ENCODE peak calls at places on chromosomes 16 and 17, in eight cellular contexts. A, I, Z, C, E, B, S and F are unnamed samples.

GRCh38 chr17:82678265-82678891 is 20.1 kb downstream of the RAB40B start:
- ATAC-seq in A (no peak), I (no peak), S (no peak), C (peak), E (no peak), B (no peak), Z (no peak), F (no peak)

GRCh38 chr16:83912152-83912948 is 13.4 kb downstream of the MLYCD start:
- ATAC-seq in E (no peak), B (no peak), I (no peak), A (peak), Z (peak), S (peak), C (peak), F (no peak)

GRCh38 chr16:29156511-29156910 is 171.7 kb downstream of the LAT start:
- ATAC-seq in A (no peak), I (no peak), S (peak), C (no peak), E (no peak), Z (peak), B (no peak), F (no peak)

GRCh38 chr17:52536466-52536865 is 378.0 kb upstream of the CA10 start:
- ATAC-seq in S (no peak), A (no peak), I (no peak), Z (no peak), B (no peak), C (no peak), E (peak), F (peak)

GRCh38 chr17:78818932-78819331 is 21.7 kb downstream of the USP36 start:
- ATAC-seq in I (no peak), C (no peak), E (no peak), Z (peak), S (no peak), A (no peak), B (peak), F (no peak)

GRCh38 chr16:28895609-28896008 is 17.3 kb downstream of the ATP2A1 start:
- ATAC-seq in B (no peak), S (no peak), A (no peak), E (no peak), C (no peak), I (peak), Z (no peak), F (no peak)

GRCh38 chr16:6643083-6643686 is 689.5 kb upstream of the RBFOX1 start:
- ATAC-seq in Z (peak), B (no peak), S (no peak), C (no peak), I (no peak), E (no peak), A (no peak), F (no peak)

GRCh38 chr17:68328676-68329075 is 37.4 kb downstream of the ARSG start:
- ATAC-seq in A (no peak), Z (no peak), S (no peak), E (no peak), I (no peak), C (no peak), B (no peak), F (no peak)

GRCh38 chr17:43766413-43767052 is 7.9 kb upstream of the SOST start:
- ATAC-seq in Z (peak), E (no peak), S (peak), I (peak), A (no peak), C (no peak), B (peak), F (peak)

GRCh38 chr16:69260019-69260418 is 51.1 kb upstream of the VPS4A start:
- ATAC-seq in I (no peak), S (no peak), Z (no peak), C (no peak), B (peak), E (no peak), A (no peak), F (no peak)

GRCh38 chr17:20281860-20282259 is 185.5 kb downstream of the LGALS9B start:
- ATAC-seq in B (no peak), A (no peak), C (no peak), Z (peak), E (no peak), S (no peak), I (no peak), F (peak)

GRCh38 chr17:42779942-42780815 is at the start of gene WNK4:
- ATAC-seq in Z (peak), I (peak), C (no peak), B (peak), A (no peak), E (no peak), S (no peak), F (peak)

GRCh38 chr17:10135539-10136257 is 62.7 kb downstream of the GAS7 start:
- ATAC-seq in Z (no peak), B (no peak), A (no peak), C (no peak), I (no peak), E (peak), S (no peak), F (peak)

GRCh38 chr16:55661842-55662479 is 6.2 kb downstream of the SLC6A2 start:
- ATAC-seq in I (no peak), E (no peak), Z (no peak), A (no peak), C (no peak), S (no peak), B (no peak), F (peak)

GRCh38 chr16:30703971-30704370 is 5.0 kb downstream of the SRCAP start:
- ATAC-seq in B (no peak), I (no peak), E (no peak), Z (no peak), A (no peak), C (no peak), S (no peak), F (no peak)

GRCh38 chr17:13646411-13646810 is 44.7 kb upstream of the HS3ST3A1 start:
- ATAC-seq in S (no peak), E (no peak), Z (no peak), B (no peak), C (no peak), A (no peak), I (no peak), F (no peak)

GRCh38 chr17:78359216-78359935 is 501 bp downstream of the SOCS3 start:
- ATAC-seq in Z (peak), B (peak), S (peak), I (no peak), C (peak), E (no peak), A (no peak), F (peak)

GRCh38 chr16:54586474-54587175 is 300.0 kb upstream of the IRX3 start:
- ATAC-seq in B (no peak), C (no peak), E (no peak), A (peak), S (no peak), Z (no peak), I (no peak), F (no peak)

GRCh38 chr16:20042848-20043247 is 30.8 kb downstream of the GPR139 start:
- ATAC-seq in A (no peak), I (no peak), E (no peak), Z (no peak), S (no peak), B (peak), C (no peak), F (no peak)

GRCh38 chr17:15952048-15952532 is 7.2 kb downstream of the ADORA2B start:
- ATAC-seq in S (no peak), C (no peak), E (no peak), A (no peak), I (no peak), Z (no peak), B (peak), F (no peak)

GRCh38 chr17:68349157-68349556 is 57.9 kb downstream of the ARSG start:
- ATAC-seq in A (no peak), B (no peak), E (no peak), I (peak), C (no peak), S (no peak), Z (peak), F (no peak)

GRCh38 chr17:2259769-2260536 is 43.6 kb downstream of the SMG6 start:
- ATAC-seq in S (no peak), Z (no peak), A (no peak), B (no peak), E (no peak), C (no peak), I (no peak), F (peak)

GRCh38 chr17:31392002-31392855 is 754 bp downstream of the RAB11FIP4 start:
- ATAC-seq in A (no peak), E (no peak), Z (no peak), B (no peak), C (no peak), I (peak), S (no peak), F (peak)

GRCh38 chr17:11900103-11900502 is 97.2 kb downstream of the ZNF18 start:
- ATAC-seq in B (no peak), S (no peak), Z (peak), I (no peak), C (no peak), E (no peak), A (peak), F (peak)

GRCh38 chr16:84193480-84193879 is 2.5 kb downstream of the ADAD2 start:
- ATAC-seq in B (no peak), C (no peak), A (no peak), S (no peak), I (no peak), Z (no peak), E (no peak), F (no peak)

GRCh38 chr17:869567-870530 is 87.7 kb downstream of the MRM3 start:
- ATAC-seq in Z (no peak), I (no peak), A (peak), S (peak), B (no peak), E (no peak), C (peak), F (peak)

GRCh38 chr16:72013888-72014538 is 5.5 kb downstream of the DHODH start:
- ATAC-seq in S (no peak), I (no peak), A (peak), B (peak), Z (peak), C (no peak), E (no peak), F (no peak)

GRCh38 chr16:55759983-55760664 is 72.8 kb downstream of the CES1 start:
- ATAC-seq in I (peak), A (peak), B (peak), S (no peak), E (peak), C (peak), Z (peak), F (peak)

GRCh38 chr16:75264531-75264998 is 13.1 kb upstream of the BCAR1 start:
- ATAC-seq in A (peak), C (peak), S (no peak), B (no peak), Z (peak), E (no peak), I (no peak), F (no peak)

GRCh38 chr16:81748476-81749198 is 30.5 kb upstream of the PLCG2 start:
- ATAC-seq in C (no peak), A (no peak), S (peak), B (no peak), I (peak), E (no peak), Z (no peak), F (no peak)

GRCh38 chr17:19317359-19318095 is 45.0 kb downstream of the B9D1 start:
- ATAC-seq in A (peak), B (peak), E (no peak), S (peak), C (peak), Z (peak), I (peak), F (peak)

GRCh38 chr16:71781741-71782140 is 26.9 kb downstream of the AP1G1 start:
- ATAC-seq in I (no peak), B (no peak), C (no peak), E (no peak), A (no peak), Z (no peak), S (no peak), F (no peak)

GRCh38 chr17:48790607-48791127 is 26.4 kb downstream of the TTLL6 start:
- ATAC-seq in A (no peak), C (no peak), S (peak), B (peak), Z (peak), I (peak), E (no peak), F (no peak)

GRCh38 chr16:82728901-82729300 is 102.1 kb downstream of the CDH13 start:
- ATAC-seq in E (no peak), B (no peak), A (no peak), S (no peak), C (no peak), Z (no peak), I (no peak), F (no peak)

GRCh38 chr16:83258366-83258765 is 549.4 kb upstream of the HSBP1 start:
- ATAC-seq in S (no peak), Z (no peak), A (peak), B (no peak), I (no peak), E (no peak), C (no peak), F (no peak)

GRCh38 chr16:30075503-30076275 is at the start of gene PPP4C:
- ATAC-seq in A (peak), E (peak), I (peak), Z (peak), C (peak), S (peak), B (peak), F (peak)

GRCh38 chr16:15966420-15967222 is 17.2 kb downstream of the ABCC1 start:
- ATAC-seq in S (peak), C (peak), A (no peak), I (peak), E (peak), Z (no peak), B (no peak), F (peak)

GRCh38 chr16:46862555-46863447 is 21.4 kb upstream of the GPT2 start:
- ATAC-seq in S (no peak), E (no peak), A (no peak), I (no peak), Z (peak), C (peak), B (no peak), F (no peak)

GRCh38 chr17:4635823-4636375 is 5.6 kb downstream of the ALOX15 start:
- ATAC-seq in S (no peak), A (no peak), C (no peak), I (no peak), B (no peak), E (no peak), Z (peak), F (no peak)

DNA sequence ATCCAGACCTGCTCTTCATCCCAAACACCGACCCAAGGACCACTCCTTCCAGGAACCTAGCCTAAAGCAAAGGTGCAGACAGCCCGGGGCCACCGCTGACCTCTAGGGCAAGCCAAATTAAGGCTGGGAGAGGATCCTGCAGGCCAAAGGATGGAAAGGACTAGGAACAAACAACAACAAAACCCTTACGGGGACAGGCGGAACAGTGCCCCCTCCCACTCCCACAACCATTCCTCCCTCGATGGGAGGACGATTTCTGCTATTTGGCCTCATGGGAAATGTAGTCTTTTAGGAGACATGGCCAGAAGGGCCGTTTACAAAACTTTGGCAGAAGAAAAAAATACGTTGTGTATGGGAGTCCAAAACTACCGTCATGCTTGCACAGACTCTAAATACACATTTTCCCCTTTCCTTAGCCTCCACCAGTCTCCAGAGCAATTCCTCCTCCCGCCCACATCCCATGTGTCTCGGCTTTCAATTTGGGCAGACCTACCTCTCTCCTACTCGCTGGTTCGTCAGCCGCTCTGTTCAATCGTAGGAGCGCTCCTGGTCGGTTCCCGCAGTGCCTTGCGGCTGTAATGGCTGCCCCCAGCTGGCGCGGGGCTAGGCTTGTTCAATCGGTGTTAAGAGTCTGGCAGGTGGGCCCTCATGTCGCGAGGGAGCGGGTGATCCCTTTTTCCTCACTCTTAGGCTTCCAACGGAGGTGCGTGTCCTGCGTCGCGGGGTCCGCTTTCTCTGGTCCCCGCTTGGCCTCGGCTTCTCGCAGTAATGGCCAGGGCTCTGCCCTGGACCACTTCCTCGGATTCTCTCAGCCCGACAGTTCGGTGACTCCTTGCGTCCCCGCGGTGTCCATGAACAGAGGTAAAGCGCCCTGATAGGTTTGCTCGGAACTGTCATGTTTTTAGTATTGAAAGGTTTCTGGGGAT is at the start of gene ERAL1:
- ATAC-seq in S (peak), A (peak), B (peak), I (peak), Z (peak), C (peak), E (peak), F (peak)
- TF ChIP-seq POLR2A in S (peak), A (no peak), B (peak), I (peak), Z (peak), C (peak), E (peak), F (peak)

GRCh38 chr17:81520021-81520894 is 7.7 kb upstream of the ACTG1 start:
- ATAC-seq in C (no peak), I (peak), S (no peak), Z (no peak), E (no peak), B (peak), A (no peak), F (no peak)
- H3K4me3 ChIP-seq in C (no peak), I (peak), S (peak), Z (no peak), E (peak), B (peak), A (no peak), F (peak)

DNA sequence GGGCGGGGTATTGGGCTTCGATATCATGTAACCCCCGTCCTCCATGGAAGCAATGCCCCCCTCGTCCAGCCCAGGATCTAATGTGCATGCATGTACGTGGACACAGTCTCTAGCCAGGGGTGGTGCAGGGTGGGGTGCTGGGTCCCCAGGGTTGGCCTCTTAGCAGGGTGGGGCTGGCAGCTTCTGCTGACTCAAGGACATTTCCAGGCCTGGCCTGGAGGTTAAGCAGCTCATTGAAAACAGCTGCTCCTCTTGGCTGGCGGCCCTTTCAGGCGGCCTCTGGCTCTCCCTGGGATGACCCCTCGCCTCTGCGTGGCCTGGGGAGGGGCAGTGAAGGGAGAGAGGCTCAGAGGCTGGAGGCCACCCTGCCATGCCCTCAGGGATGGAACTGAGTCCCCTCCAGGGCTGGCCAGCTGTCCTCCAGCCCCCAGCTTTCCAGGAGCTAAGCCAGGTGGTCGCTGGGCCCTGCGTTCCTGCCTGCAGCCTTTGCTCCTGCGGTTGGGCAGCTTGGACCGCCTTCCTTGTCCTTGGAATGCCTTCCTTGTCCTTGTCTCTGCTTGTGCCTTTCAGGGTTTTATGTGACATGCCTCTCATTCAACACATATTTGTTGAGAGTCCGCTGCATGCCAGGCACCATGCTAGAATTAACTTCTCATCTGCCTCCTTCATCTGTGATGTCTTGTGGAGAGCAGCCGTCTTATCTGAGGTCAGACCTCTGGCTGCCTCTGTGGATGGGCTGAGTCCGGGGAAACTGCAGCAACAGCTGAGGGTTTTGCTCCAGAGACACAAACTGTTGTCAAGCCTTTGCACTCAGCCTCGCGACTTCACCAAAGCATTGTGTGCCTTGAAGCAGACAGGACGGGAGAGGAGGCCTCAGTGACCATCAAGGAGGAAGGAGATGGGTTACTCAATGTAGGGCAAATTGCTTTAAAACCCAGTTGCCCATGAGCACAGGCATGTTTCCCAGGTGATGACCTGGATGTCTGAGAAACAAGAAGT is 26.7 kb downstream of the MRC2 start:
- ATAC-seq in B (peak), I (peak), S (peak), A (peak), C (peak), Z (peak), E (peak), F (peak)
- TF ChIP-seq POLR2A in B (no peak), I (no peak), S (peak), A (no peak), C (no peak), Z (no peak), E (no peak), F (no peak)

DNA sequence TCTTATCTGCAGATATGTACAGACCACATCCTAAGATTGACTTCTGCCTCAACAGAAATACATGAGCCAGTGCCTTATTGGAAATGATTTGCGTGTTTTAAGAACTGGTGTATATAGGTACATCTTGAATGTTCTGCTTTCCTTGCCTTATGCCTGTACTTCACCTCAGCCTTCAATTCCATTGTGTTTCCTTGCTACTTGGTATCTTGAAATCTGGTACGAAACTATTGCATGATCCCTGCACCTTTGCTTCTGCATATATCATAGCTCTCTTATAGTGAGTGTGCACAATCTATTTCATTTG is 1.5 kb downstream of the ATF7IP2 start:
- ATAC-seq in E (no peak), I (no peak), S (no peak), C (no peak), A (no peak), B (peak), Z (no peak), F (no peak)
- H3K4me3 ChIP-seq in E (no peak), I (peak), S (peak), C (peak), A (peak), B (peak), Z (peak), F (no peak)